ENCODE peak calls at places on chromosomes 3 and 15, in five cellular contexts. H is uterus, B is cardiac muscle cell, M is HCT116, Z is lower lobe of right lung. U is an unnamed sample. For H3K27me3, the result is how much of the 10 kb centered on the place peaks cover.

GRCh38 chr15:95684126-95684525 is 646.4 kb upstream of the NR2F2 start:
- DNase-seq in M (no peak), H (no peak), Z (no peak), B (no peak), U (no peak)

GRCh38 chr3:113063126-113063894 is 72.5 kb downstream of the GTPBP8 start:
- DNase-seq in H (no peak), M (no peak), B (no peak), Z (no peak), U (no peak)

GRCh38 chr15:73454096-73454495 is 11.1 kb downstream of the REC114 start:
- DNase-seq in B (no peak), M (no peak), H (no peak), Z (no peak), U (no peak)

GRCh38 chr15:75727851-75728715 is 15.4 kb upstream of the CSPG4 start:
- DNase-seq in Z (peak), H (peak), M (peak), B (peak), U (peak)

GRCh38 chr3:30180305-30181275 is 425.8 kb upstream of the TGFBR2 start:
- DNase-seq in H (no peak), Z (no peak), M (no peak), B (peak), U (no peak)

GRCh38 chr3:133492159-133492860 is 81.2 kb upstream of the CDV3 start:
- DNase-seq in H (no peak), B (no peak), Z (no peak), M (no peak), U (no peak)

GRCh38 chr3:134446800-134447199 is 39.0 kb downstream of the ANAPC13 start:
- DNase-seq in B (peak), M (no peak), H (no peak), Z (no peak), U (no peak)

GRCh38 chr15:59722451-59722850 is 33.3 kb upstream of the BNIP2 start:
- DNase-seq in M (no peak), H (no peak), Z (no peak), B (no peak), U (no peak)

GRCh38 chr15:80932989-80933388 is 56.6 kb downstream of the MESD start:
- DNase-seq in H (peak), B (peak), M (no peak), Z (no peak), U (no peak)

GRCh38 chr15:50247819-50248650 is 17.5 kb downstream of the HDC start:
- DNase-seq in B (no peak), H (no peak), M (no peak), Z (peak), U (no peak)

GRCh38 chr3:186021673-186022362 is 84.0 kb upstream of the TRA2B start:
- DNase-seq in M (no peak), B (peak), H (no peak), Z (no peak), U (no peak)

GRCh38 chr15:58551084-58551763 is 119.4 kb downstream of the LIPC start:
- DNase-seq in Z (no peak), B (no peak), M (no peak), H (no peak), U (peak)

GRCh38 chr3:43998374-43998840 is 243.3 kb upstream of the TOPAZ1 start:
- DNase-seq in H (no peak), B (no peak), Z (peak), M (no peak), U (no peak)

GRCh38 chr3:23488618-23489017 is 285.5 kb downstream of the UBE2E2 start:
- DNase-seq in B (no peak), H (no peak), M (no peak), Z (no peak), U (no peak)

GRCh38 chr3:24128195-24129005 is 183.3 kb downstream of the NR1D2 start:
- DNase-seq in H (no peak), B (peak), Z (no peak), M (peak), U (no peak)

GRCh38 chr3:168847293-168847883 is 751.7 kb upstream of the GOLIM4 start:
- DNase-seq in M (no peak), B (peak), Z (no peak), H (no peak), U (no peak)

GRCh38 chr3:185215873-185216586 is 37.8 kb downstream of the EHHADH start:
- DNase-seq in B (peak), Z (no peak), H (no peak), M (no peak), U (no peak)

GRCh38 chr3:8607285-8608040 is 37.1 kb downstream of the SSUH2 start:
- DNase-seq in M (peak), B (peak), Z (no peak), H (peak), U (no peak)

GRCh38 chr3:147089286-147089685 is 317.1 kb downstream of the ZIC4 start:
- DNase-seq in Z (no peak), H (no peak), M (no peak), B (no peak), U (no peak)

GRCh38 chr15:67833504-67834248 is 6.2 kb downstream of the RNU6-1 start:
- DNase-seq in M (no peak), B (peak), Z (no peak), H (no peak), U (peak)

GRCh38 chr3:118011910-118012309 is 1022.7 kb downstream of the IGSF11 start:
- DNase-seq in B (no peak), Z (no peak), M (no peak), H (no peak), U (no peak)

GRCh38 chr3:158792709-158793108 is 9.1 kb upstream of the MFSD1 start:
- DNase-seq in M (no peak), B (peak), Z (no peak), H (no peak), U (no peak)

GRCh38 chr3:20608054-20608738 is 422.2 kb upstream of the SGO1 start:
- DNase-seq in Z (no peak), B (no peak), H (no peak), M (no peak), U (no peak)

GRCh38 chr15:31352283-31352880 is 25.7 kb downstream of the KLF13 start:
- DNase-seq in M (no peak), B (peak), Z (peak), H (no peak), U (peak)

GRCh38 chr15:98560338-98560737 is 88.0 kb upstream of the IGF1R start:
- DNase-seq in Z (no peak), H (no peak), B (no peak), M (no peak), U (no peak)

GRCh38 chr3:47411696-47412452 is 31.1 kb downstream of the PTPN23 start:
- DNase-seq in M (no peak), H (no peak), B (no peak), Z (no peak), U (no peak)

GRCh38 chr3:9390265-9390888 is 7.0 kb upstream of the SETD5 start:
- DNase-seq in M (no peak), Z (no peak), H (no peak), B (no peak), U (no peak)

GRCh38 chr3:150495563-150496168 is 50.6 kb downstream of the SERP1 start:
- DNase-seq in M (peak), Z (no peak), B (peak), H (no peak), U (no peak)

GRCh38 chr3:24060055-24060454 is 115.0 kb downstream of the NR1D2 start:
- DNase-seq in M (no peak), B (peak), H (no peak), Z (peak), U (no peak)

GRCh38 chr15:89807689-89808088 is 7.0 kb downstream of the ANPEP start:
- DNase-seq in M (no peak), Z (no peak), H (no peak), B (no peak), U (no peak)

GRCh38 chr3:13718437-13718836 is 161.4 kb downstream of the WNT7A start:
- DNase-seq in M (no peak), Z (no peak), H (peak), B (no peak), U (no peak)

GRCh38 chr3:57803647-57804081 is 47.6 kb downstream of the SLMAP start:
- DNase-seq in H (peak), B (peak), Z (no peak), M (peak), U (no peak)

GRCh38 chr3:50557106-50557505 is 10.4 kb downstream of the C3orf18 start:
- DNase-seq in Z (no peak), M (no peak), H (no peak), B (no peak), U (no peak)

GRCh38 chr15:63387741-63388468 is 6.3 kb upstream of the CA12 start:
- DNase-seq in M (no peak), H (no peak), B (no peak), Z (no peak), U (peak)

GRCh38 chr3:93988283-93988682 is 8.3 kb downstream of the ARL13B start:
- DNase-seq in H (no peak), B (peak), Z (no peak), M (no peak), U (no peak)
- H3K27ac ChIP-seq in H (no peak), B (peak), Z (no peak), M (no peak), U (no peak)

GRCh38 chr3:120683213-120683612 is 1.2 kb upstream of the HGD start:
- DNase-seq in H (no peak), M (no peak), Z (no peak), B (peak), U (no peak)

GRCh38 chr3:120682095-120682681 is at the start of gene HGD:
- DNase-seq in M (no peak), Z (no peak), B (no peak), H (no peak), U (no peak)

GRCh38 chr3:120685411-120685810 is 3.4 kb upstream of the HGD start:
- DNase-seq in H (no peak), M (no peak), Z (no peak), B (no peak), U (no peak)

GRCh38 chr3:120683671-120684301 is 1.7 kb upstream of the HGD start:
- DNase-seq in B (no peak), H (no peak), Z (no peak), M (no peak), U (no peak)

GRCh38 chr3:120684896-120685295 is 2.9 kb upstream of the HGD start:
- DNase-seq in Z (no peak), H (no peak), M (no peak), B (peak), U (no peak)
- H3K27me3 ChIP-seq in Z (under half), H (under half), M (under half), B (under half), U (under half)

GRCh38 chr3:53671192-53672021 is 174.8 kb downstream of the CHDH start:
- DNase-seq in B (no peak), Z (no peak), M (no peak), H (no peak), U (no peak)

GRCh38 chr3:53665606-53666005 is 171.2 kb downstream of the CACNA1D start:
- DNase-seq in M (no peak), B (no peak), H (no peak), Z (no peak), U (no peak)

GRCh38 chr3:53666026-53666425 is 171.6 kb downstream of the CACNA1D start:
- DNase-seq in Z (no peak), B (no peak), M (no peak), H (no peak), U (no peak)

GRCh38 chr3:53672987-53673386 is 173.2 kb downstream of the CHDH start:
- DNase-seq in H (peak), B (no peak), Z (no peak), M (no peak), U (no peak)

GRCh38 chr3:53668872-53669271 is 174.5 kb downstream of the CACNA1D start:
- DNase-seq in B (peak), M (peak), Z (no peak), H (no peak), U (no peak)
- TF ChIP-seq CTCF in B (peak), M (peak), Z (peak), H (no peak), U (peak)

GRCh38 chr3:123791898-123792297 is 92.2 kb downstream of the MYLK start:
- DNase-seq in Z (no peak), M (no peak), B (peak), H (no peak), U (no peak)
- H3K27ac ChIP-seq in Z (no peak), M (no peak), B (no peak), H (no peak), U (peak)

GRCh38 chr15:92668086-92668485 is 12.5 kb upstream of the FAM174B start:
- DNase-seq in Z (no peak), B (no peak), M (no peak), H (no peak), U (no peak)

GRCh38 chr15:92669432-92669831 is 13.9 kb upstream of the FAM174B start:
- DNase-seq in M (no peak), Z (no peak), B (peak), H (no peak), U (no peak)

GRCh38 chr15:92666780-92667179 is 11.2 kb upstream of the FAM174B start:
- DNase-seq in H (no peak), Z (peak), M (no peak), B (peak), U (no peak)

GRCh38 chr15:92667291-92667904 is 11.8 kb upstream of the FAM174B start:
- DNase-seq in M (no peak), B (peak), Z (no peak), H (no peak), U (no peak)

GRCh38 chr15:92668620-92669019 is 13.0 kb upstream of the FAM174B start:
- DNase-seq in B (no peak), Z (no peak), M (no peak), H (no peak), U (no peak)
- H3K27me3 ChIP-seq in B (under half), Z (under half), M (under half), H (under half), U (under half)

GRCh38 chr3:12708584-12709192 is 44.8 kb upstream of the RAF1 start:
- DNase-seq in Z (no peak), B (peak), H (peak), M (no peak), U (no peak)
- TF ChIP-seq CTCF in Z (no peak), B (peak), H (no peak), M (peak), U (no peak)

DNA sequence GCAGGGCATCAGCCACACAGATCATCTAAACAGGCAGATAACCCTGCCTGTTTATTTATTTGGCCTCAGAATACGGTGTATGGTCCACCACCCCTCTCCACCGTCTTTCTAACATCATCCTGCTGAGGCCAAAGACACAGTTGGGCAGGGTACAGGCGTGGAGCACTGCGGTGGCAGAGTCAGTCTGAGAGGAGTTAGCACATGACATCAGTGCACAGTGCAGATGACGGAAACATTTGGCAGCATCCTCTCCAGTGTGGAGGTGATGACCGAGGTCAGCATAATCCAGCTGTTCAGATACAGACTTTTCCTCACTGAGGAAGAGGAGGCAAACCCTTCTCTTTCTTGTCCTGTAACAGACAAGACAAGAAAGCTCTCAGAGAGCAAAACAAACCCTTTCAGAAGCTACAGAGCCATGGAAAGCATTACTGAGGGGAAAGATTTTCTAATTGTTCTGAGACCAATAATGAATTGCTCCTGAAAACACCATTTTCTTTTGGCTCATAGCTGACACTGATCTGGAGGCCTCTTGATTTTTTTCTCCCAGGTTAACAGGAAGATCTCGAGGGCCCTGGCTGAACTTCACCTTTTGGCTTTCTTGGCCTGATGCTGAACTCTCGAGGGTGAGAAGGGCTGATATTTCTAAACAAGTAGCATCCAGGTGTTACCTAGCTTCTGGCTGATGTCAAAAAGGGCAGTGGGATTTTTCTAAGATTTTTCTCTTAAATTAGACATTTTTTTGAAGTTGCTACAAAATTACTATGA is 20.1 kb upstream of the NFKBIZ start:
- DNase-seq in B (peak), H (peak), M (no peak), Z (no peak), U (peak)
- H3K27ac ChIP-seq in B (peak), H (peak), M (no peak), Z (peak), U (peak)

U was measured in Peyer's patch.